ENCODE peak calls at places on chromosomes 11 and 22, in five cellular contexts. T is left ventricle myocardium inferior, U is GM23338, J is WTC11, S is thoracic aorta. H is an unnamed sample.
A peak's percentile ranks its signal among the peaks of the same experiment; 100 is the strongest.

GRCh38 chr22:24322522-24322921 is 51.9 kb downstream of the SPECC1L start:
- DNase-seq in S (no peak), J (no peak), U (no peak), T (no peak), H (no peak)

GRCh38 chr11:100592619-100593309 is 94.3 kb upstream of the ARHGAP42 start:
- DNase-seq in S (no peak), U (no peak), T (no peak), J (no peak), H (no peak)

GRCh38 chr22:24836282-24836681 is 30.3 kb downstream of the SGSM1 start:
- DNase-seq in T (no peak), U (no peak), S (no peak), J (no peak), H (no peak)

GRCh38 chr11:76149713-76150112 is 56.6 kb downstream of the WNT11 start:
- DNase-seq in S (no peak), J (no peak), U (no peak), T (no peak), H (no peak)

GRCh38 chr11:17827006-17827405 is 92.4 kb downstream of the KCNC1 start:
- DNase-seq in T (no peak), S (no peak), U (peak; percentile 73), J (no peak), H (no peak)

GRCh38 chr22:38852522-38852921 is 8.7 kb upstream of the NPTXR start:
- DNase-seq in U (no peak), S (no peak), J (no peak), T (no peak), H (no peak)

GRCh38 chr11:64009710-64010109 is 23.5 kb downstream of the OTUB1 start:
- DNase-seq in J (no peak), S (no peak), T (no peak), U (no peak), H (no peak)

GRCh38 chr11:126332221-126332711 is 23.2 kb upstream of the ST3GAL4 start:
- DNase-seq in J (no peak), U (no peak), T (peak; percentile 77), S (no peak), H (no peak)

GRCh38 chr11:61697764-61698163 is 17.6 kb downstream of the DAGLA start:
- DNase-seq in T (no peak), U (no peak), J (no peak), S (no peak), H (no peak)

GRCh38 chr11:36500315-36500721 is 9.8 kb downstream of the TRAF6 start:
- DNase-seq in S (peak; percentile 21), U (no peak), T (no peak), J (no peak), H (no peak)

GRCh38 chr22:20857247-20857643 is 1.4 kb downstream of the PI4KA start:
- DNase-seq in U (no peak), S (no peak), J (no peak), T (no peak), H (no peak)

GRCh38 chr11:73982990-73983763 is 534 bp upstream of the UCP2 start:
- DNase-seq in J (peak; percentile 91), U (peak; percentile 96), S (peak; percentile 74), T (peak; percentile 93), H (peak; percentile 94)

GRCh38 chr11:50394017-50394416 is 361.3 kb downstream of the OR4C45 start:
- DNase-seq in J (no peak), S (no peak), U (no peak), T (no peak), H (no peak)

GRCh38 chr22:39820266-39820665 is 73.3 kb downstream of the ENTHD1 start:
- DNase-seq in J (no peak), S (no peak), T (no peak), U (no peak), H (no peak)

GRCh38 chr11:10413268-10413667 is 41.8 kb upstream of the AMPD3 start:
- DNase-seq in S (no peak), U (no peak), T (no peak), J (no peak), H (no peak)

GRCh38 chr11:4118107-4118506 is 23.5 kb downstream of the RRM1 start:
- DNase-seq in T (no peak), U (no peak), S (no peak), J (no peak), H (no peak)

GRCh38 chr11:2555891-2556290 is 111.1 kb downstream of the KCNQ1 start:
- DNase-seq in J (peak; percentile 5), S (no peak), T (no peak), U (no peak), H (no peak)

GRCh38 chr11:114297806-114298700 is 1.9 kb downstream of the NNMT start:
- DNase-seq in S (no peak), J (no peak), U (no peak), T (no peak), H (peak; percentile 11)

GRCh38 chr11:61948505-61948904 is 1.6 kb upstream of the BEST1 start:
- DNase-seq in T (no peak), S (no peak), J (no peak), U (no peak), H (peak; percentile 44)

GRCh38 chr22:19998232-19998951 is 18.2 kb downstream of the ARVCF start:
- DNase-seq in S (no peak), T (no peak), U (no peak), J (no peak), H (no peak)

GRCh38 chr11:70549386-70549785 is 151.1 kb downstream of the CTTN start:
- DNase-seq in U (no peak), S (no peak), J (no peak), T (no peak), H (no peak)

GRCh38 chr11:69243496-69244200 is 50.3 kb upstream of the MYEOV start:
- DNase-seq in U (no peak), T (no peak), J (no peak), S (no peak), H (peak; percentile 63)

GRCh38 chr11:71451596-71452353 is 1.2 kb upstream of the NADSYN1 start:
- DNase-seq in T (no peak), S (no peak), U (peak; percentile 84), J (peak; percentile 62), H (no peak)

GRCh38 chr11:119585038-119585666 is 143.8 kb downstream of the NECTIN1 start:
- DNase-seq in T (no peak), U (peak; percentile 65), J (peak; percentile 63), S (no peak), H (no peak)

GRCh38 chr11:86151188-86152005 is 82.5 kb upstream of the PICALM start:
- DNase-seq in U (no peak), S (no peak), T (peak; percentile 34), J (no peak), H (peak; percentile 89)

GRCh38 chr11:123561046-123561781 is 93.2 kb downstream of the SCN3B start:
- DNase-seq in S (no peak), T (peak; percentile 51), U (peak; percentile 65), J (peak; percentile 49), H (no peak)

GRCh38 chr11:128802358-128802981 is 64.6 kb downstream of the KCNJ1 start:
- DNase-seq in T (no peak), J (peak; percentile 56), U (peak; percentile 83), S (no peak), H (no peak)

GRCh38 chr11:3051435-3052108 is 5.7 kb downstream of the CARS1 start:
- DNase-seq in T (no peak), U (no peak), S (no peak), J (no peak), H (no peak)

GRCh38 chr11:3095712-3096361 is 38.6 kb upstream of the CARS1 start:
- DNase-seq in J (no peak), U (no peak), S (no peak), T (no peak), H (no peak)

GRCh38 chr11:76734456-76735217 is 48.5 kb upstream of the TSKU start:
- DNase-seq in T (no peak), U (no peak), J (no peak), S (no peak), H (no peak)

GRCh38 chr11:113994077-113994954 is 19.4 kb downstream of the HTR3A start:
- DNase-seq in T (no peak), S (no peak), J (peak; percentile 73), U (peak; percentile 74), H (no peak)

GRCh38 chr11:72758690-72759389 is 6.6 kb upstream of the ARAP1 start:
- DNase-seq in T (peak; percentile 45), J (no peak), S (no peak), U (no peak), H (no peak)

GRCh38 chr11:118524757-118525465 is 2.4 kb upstream of the TTC36 start:
- DNase-seq in J (no peak), T (no peak), U (no peak), S (no peak), H (no peak)

DNA sequence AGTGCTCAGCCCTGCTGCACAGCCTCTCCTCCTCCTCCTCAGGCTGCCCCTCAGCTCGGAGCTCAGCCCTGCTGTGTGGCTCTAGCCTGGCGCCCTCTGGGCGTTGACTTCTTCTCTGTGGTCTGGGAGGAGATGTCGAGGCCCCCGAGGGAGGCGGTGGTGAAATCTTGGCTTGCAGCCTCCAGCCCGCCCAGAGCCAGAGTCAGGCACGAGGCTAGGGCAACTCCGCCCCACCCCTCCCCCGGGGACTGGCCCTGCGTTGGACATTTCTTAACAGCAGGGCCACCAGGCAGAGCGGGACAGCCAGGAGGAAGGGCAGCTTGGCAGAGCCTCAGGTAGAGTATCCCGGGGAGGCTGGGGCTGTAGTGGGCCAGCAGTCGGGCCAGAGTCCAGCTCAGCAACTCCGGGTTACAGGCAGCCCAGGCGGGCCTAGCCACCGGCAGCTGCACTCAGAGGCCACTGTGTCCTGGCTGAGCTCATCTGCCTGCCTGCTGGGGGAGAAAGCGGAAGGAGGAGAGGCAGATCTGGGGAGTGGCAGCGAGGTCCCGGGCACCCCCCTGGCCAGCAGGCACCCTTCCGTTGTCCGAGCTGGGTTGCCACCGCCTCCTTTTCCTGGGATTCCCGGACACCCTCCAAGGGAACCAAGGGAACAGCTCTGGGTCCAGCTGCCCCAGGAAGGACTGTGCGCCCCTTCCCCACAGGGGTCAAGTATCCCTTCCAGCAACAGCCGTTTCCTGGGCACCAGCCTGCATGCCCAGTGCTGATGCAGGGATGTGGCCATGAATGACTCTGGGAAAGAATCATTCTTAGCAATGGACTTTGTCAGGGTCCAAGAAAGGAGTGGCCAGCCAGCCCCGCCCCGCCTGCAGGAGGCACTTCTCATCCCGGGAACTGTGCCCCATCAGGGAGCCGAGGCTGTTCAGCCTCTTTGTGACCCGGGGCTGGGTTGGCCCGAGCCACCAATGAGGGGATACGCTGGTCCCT is at the start of gene ALDH3B1:
- DNase-seq in T (peak; percentile 90), J (peak; percentile 53), U (peak; percentile 56), S (peak; percentile 58), H (peak; percentile 96)
- TF ChIP-seq CTCF in T (no peak), J (no peak), U (peak; percentile 21), S (no peak), H (no peak)

GRCh38 chr11:95584589-95584988 is 205.0 kb downstream of the FAM76B start:
- DNase-seq in T (no peak), U (no peak), J (no peak), S (no peak), H (no peak)
- TF ChIP-seq CTCF in T (no peak), U (no peak), J (no peak), S (no peak), H (peak; percentile 5)

DNA sequence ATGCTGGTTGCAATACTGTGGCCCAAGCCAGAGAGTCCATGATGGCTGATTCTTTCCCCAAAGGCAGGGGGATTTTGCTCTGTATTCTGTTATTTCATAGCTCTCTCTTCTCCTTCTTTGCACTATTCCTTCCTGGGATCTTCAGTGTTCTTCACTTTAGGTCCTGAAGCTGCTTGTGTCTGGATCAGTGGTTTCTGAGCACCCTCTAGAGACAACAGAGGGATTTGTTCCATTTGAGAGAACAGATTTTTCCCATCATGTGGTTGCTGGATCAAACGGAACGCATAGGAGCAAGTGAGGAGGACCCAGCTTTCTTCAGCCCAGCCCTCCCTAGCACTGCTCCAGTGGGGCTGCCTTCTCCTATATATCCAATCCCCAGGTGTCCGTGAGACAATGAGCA is 68.7 kb upstream of the SYN3 start:
- DNase-seq in S (no peak), T (no peak), U (peak; percentile 75), J (no peak), H (no peak)
- TF ChIP-seq CTCF in S (no peak), T (peak; percentile 16), U (peak; percentile 88), J (no peak), H (no peak)

GRCh38 chr11:67118801-67119576 is at the start of gene KDM2A:
- DNase-seq in S (peak; percentile 98), T (peak; percentile 99), U (peak; percentile 97), J (peak; percentile 98), H (peak; percentile 99)
- TF ChIP-seq CTCF in S (no peak), T (peak; percentile 42), U (peak; percentile 43), J (no peak), H (peak; percentile 49)

H was measured in osteocyte.